ENCODE peak calls at places on chromosome 10, in ten cellular contexts. Q is lower leg skin, V is GM12878, I is ovary, S is HepG2, F is IMR-90, T is spleen, B is breast epithelium, G is body of pancreas, E is right lobe of liver. Y is an unnamed sample.
A peak's percentile ranks its signal among the peaks of the same experiment; 100 is the strongest.

GRCh38 chr10:60681103-60681502 is 97.2 kb upstream of the CDK1 start:
- DNase-seq in I (no peak), F (no peak), E (no peak), T (no peak), B (no peak), Q (no peak), G (no peak), V (no peak), S (no peak), Y (no peak)

GRCh38 chr10:44297963-44298362 is 86.9 kb downstream of the CXCL12 start:
- DNase-seq in T (no peak), G (no peak), I (no peak), Q (no peak), F (no peak), B (no peak), V (no peak), S (no peak), E (no peak), Y (no peak)

GRCh38 chr10:29127037-29127436 is 161.8 kb upstream of the LYZL1 start:
- DNase-seq in V (no peak), E (no peak), G (no peak), F (no peak), B (no peak), T (no peak), S (no peak), I (no peak), Q (no peak), Y (no peak)

GRCh38 chr10:29136401-29136800 is 152.5 kb upstream of the LYZL1 start:
- DNase-seq in B (no peak), V (no peak), S (no peak), F (peak; percentile 61), Q (no peak), I (no peak), E (no peak), T (no peak), G (no peak), Y (no peak)

GRCh38 chr10:55813451-55814170 is 547.4 kb downstream of the ZWINT start:
- DNase-seq in B (no peak), S (no peak), E (no peak), T (peak; percentile 64), F (no peak), I (no peak), G (no peak), Q (no peak), V (no peak), Y (no peak)

GRCh38 chr10:132975976-132976682 is 33.8 kb upstream of the CFAP46 start:
- DNase-seq in I (no peak), Q (no peak), V (no peak), S (no peak), T (peak; percentile 44), E (no peak), F (no peak), G (no peak), B (no peak), Y (no peak)

GRCh38 chr10:110032801-110033723 is 25.3 kb downstream of the ADD3 start:
- DNase-seq in B (no peak), V (no peak), G (peak; percentile 65), F (no peak), I (no peak), T (no peak), E (peak; percentile 72), S (no peak), Q (no peak), Y (no peak)

GRCh38 chr10:83023647-83024046 is 1115.7 kb upstream of the GHITM start:
- DNase-seq in F (no peak), G (no peak), I (no peak), T (no peak), B (no peak), E (no peak), V (no peak), Q (no peak), S (no peak), Y (no peak)

GRCh38 chr10:130635528-130635927 is 499.3 kb downstream of the GLRX3 start:
- DNase-seq in G (no peak), S (no peak), Q (peak; percentile 50), F (no peak), B (no peak), I (no peak), V (no peak), T (no peak), E (no peak), Y (no peak)

GRCh38 chr10:30357806-30358205 is 8.7 kb upstream of the MTPAP start:
- DNase-seq in B (no peak), G (no peak), S (no peak), F (no peak), Q (no peak), T (peak; percentile 71), V (no peak), E (no peak), I (no peak), Y (no peak)

GRCh38 chr10:30357075-30357801 is 8.2 kb upstream of the MTPAP start:
- DNase-seq in B (no peak), F (no peak), S (no peak), E (no peak), T (peak; percentile 65), G (no peak), I (no peak), V (no peak), Q (no peak), Y (no peak)

GRCh38 chr10:30358206-30358605 is 9.1 kb upstream of the MTPAP start:
- DNase-seq in G (no peak), V (no peak), F (no peak), T (peak; percentile 61), S (no peak), Q (peak; percentile 69), B (no peak), E (no peak), I (no peak), Y (no peak)

GRCh38 chr10:30355601-30356000 is 6.5 kb upstream of the MTPAP start:
- DNase-seq in E (no peak), F (no peak), V (no peak), B (no peak), T (no peak), G (no peak), I (no peak), Q (no peak), S (no peak), Y (no peak)

DNA sequence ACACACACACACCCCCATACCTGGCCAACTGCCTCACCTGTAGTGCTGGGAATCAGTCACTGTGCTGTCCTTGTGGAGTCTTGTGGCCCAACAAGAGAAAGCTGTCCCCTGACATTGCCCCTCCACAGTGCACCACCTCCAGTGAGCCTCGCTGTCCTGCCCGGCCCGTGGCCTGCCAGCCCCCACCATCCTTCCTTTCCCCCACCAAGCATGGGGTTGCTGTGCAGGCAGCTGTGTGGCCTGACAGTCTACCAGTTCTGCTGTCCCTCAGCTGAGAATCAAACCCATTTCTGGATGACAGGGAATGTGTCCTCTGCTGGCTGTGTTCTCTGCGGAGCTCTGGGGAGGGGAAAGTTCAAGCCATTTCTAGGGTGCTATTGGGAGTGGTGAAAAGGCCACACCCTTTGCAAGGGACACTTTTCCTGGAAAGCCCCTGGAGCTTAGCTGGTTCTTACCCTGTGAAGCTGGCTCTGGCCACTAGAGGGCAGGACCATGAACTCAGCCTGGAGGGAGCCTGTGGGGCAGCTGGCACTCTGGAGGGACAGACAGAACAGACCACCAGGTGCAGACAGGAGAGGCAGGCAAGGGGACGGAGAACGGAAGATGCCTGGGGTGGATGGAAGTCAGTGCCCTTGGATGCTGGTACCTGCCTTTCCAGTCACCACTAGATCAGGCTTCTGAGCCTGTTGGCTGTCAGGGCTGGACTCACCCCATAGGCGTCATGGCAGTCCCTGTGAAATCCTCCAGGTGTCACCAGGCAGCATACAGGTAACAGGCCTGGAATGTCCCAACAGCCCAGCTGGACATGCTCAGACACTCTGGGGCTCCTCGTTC is 10.5 kb upstream of the MTPAP start:
- DNase-seq in F (peak; percentile 43), Q (peak; percentile 84), I (no peak), E (no peak), B (no peak), G (peak; percentile 89), T (peak; percentile 86), V (peak; percentile 39), S (peak; percentile 81), Y (peak; percentile 65)
- TF ChIP-seq POLR2A in F (no peak), Q (no peak), I (no peak), E (no peak), B (no peak), G (no peak), T (no peak), V (no peak), S (no peak), Y (no peak)

DNA sequence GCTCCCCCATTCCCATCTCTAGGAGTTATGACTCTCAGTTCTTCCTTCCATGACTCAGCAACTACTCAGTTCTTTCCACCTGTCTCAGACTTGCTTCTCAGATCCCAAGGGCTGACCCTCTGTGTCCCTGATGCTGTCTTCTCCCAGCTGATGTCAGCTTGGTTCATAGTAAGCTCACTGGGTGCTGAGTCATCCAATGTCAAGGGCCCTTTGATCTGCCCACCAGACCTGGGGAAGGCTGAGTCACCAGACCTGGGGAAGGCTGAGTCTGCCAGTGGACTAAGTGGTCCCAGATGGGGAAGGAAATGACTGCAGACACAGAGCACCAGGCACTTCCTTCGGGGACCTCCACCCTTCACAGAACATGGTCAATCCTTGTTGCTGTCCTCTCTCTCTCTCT is 76.1 kb upstream of the ZEB1 start:
- DNase-seq in V (peak; percentile 5), G (peak; percentile 20), Q (no peak), E (no peak), I (no peak), B (no peak), F (peak; percentile 99), T (peak; percentile 57), S (peak; percentile 59), Y (peak; percentile 2)
- TF ChIP-seq POLR2A in V (no peak), G (no peak), Q (no peak), E (no peak), I (no peak), B (no peak), F (no peak), T (no peak), S (no peak), Y (no peak)

GRCh38 chr10:62527019-62527827 is 153.1 kb downstream of the ZNF365 start:
- DNase-seq in E (no peak), V (peak; percentile 90), Q (no peak), F (no peak), I (no peak), T (peak; percentile 84), B (no peak), G (no peak), S (no peak), Y (no peak)

GRCh38 chr10:62534051-62534450 is 159.9 kb downstream of the ZNF365 start:
- DNase-seq in E (no peak), I (no peak), F (no peak), G (no peak), V (no peak), B (no peak), T (no peak), Q (no peak), S (no peak), Y (no peak)

DNA sequence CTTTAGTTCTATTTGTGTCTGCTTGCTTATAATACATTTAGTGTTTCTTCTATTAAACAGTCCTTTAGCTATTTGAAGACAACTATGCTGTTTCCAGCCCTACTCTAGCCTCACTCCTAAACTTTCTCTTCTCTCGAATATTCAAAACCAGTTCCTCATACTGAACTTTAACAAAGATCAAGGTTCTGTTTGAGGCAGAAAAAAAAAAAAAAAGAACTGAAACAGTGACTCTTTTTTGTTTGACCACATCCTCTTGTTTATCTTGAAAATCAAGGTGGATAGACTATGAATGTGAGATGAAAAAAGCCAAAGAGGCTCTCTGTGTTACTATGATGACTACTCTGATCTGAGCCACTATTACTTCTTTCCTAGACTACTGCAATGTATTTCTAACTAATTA is 154.3 kb downstream of the ZNF365 start:
- DNase-seq in I (no peak), E (no peak), S (no peak), V (peak; percentile 79), Q (no peak), F (no peak), B (no peak), T (no peak), G (no peak), Y (no peak)
- TF ChIP-seq POLR2A in I (no peak), E (no peak), S (no peak), V (no peak), Q (no peak), F (no peak), B (no peak), T (no peak), G (no peak), Y (no peak)

GRCh38 chr10:100370976-100371706 is 24.1 kb downstream of the SCD start:
- DNase-seq in B (peak; percentile 94), Q (peak; percentile 96), G (peak; percentile 77), S (peak; percentile 91), F (peak; percentile 87), I (peak; percentile 53), E (peak; percentile 72), T (peak; percentile 84), V (peak; percentile 34), Y (peak; percentile 93)
- TF ChIP-seq POLR2A in B (no peak), Q (no peak), G (peak; percentile 40), S (peak; percentile 49), F (peak; percentile 15), I (no peak), E (no peak), T (no peak), V (no peak), Y (peak; percentile 66)

Y was measured in erythroblast.